ENCODE peak calls at places on chromosomes 5 and 9, in six cellular contexts. J, E, O, U, A and R are unnamed samples.

GRCh38 chr5:119031905-119032304 is 39.0 kb upstream of the DMXL1 start:
- DNase-seq in U (no peak), E (no peak), J (no peak), A (no peak), O (peak), R (no peak)

GRCh38 chr5:9268226-9268625 is 277.6 kb downstream of the SEMA5A start:
- DNase-seq in A (no peak), J (no peak), O (no peak), E (peak), U (no peak), R (no peak)

GRCh38 chr5:145941096-145941676 is 4.8 kb downstream of the SH3RF2 start:
- DNase-seq in J (no peak), E (no peak), A (no peak), O (peak), U (no peak), R (no peak)

GRCh38 chr9:97570899-97571298 is 62.3 kb downstream of the TSTD2 start:
- DNase-seq in J (no peak), A (no peak), O (no peak), E (no peak), U (no peak), R (no peak)

GRCh38 chr9:126307306-126308061 is 19.1 kb upstream of the MVB12B start:
- DNase-seq in A (peak), E (no peak), O (no peak), U (no peak), J (peak), R (no peak)

GRCh38 chr5:98513378-98513777 is 260.1 kb upstream of the RGMB start:
- DNase-seq in E (no peak), A (no peak), U (no peak), O (no peak), J (no peak), R (no peak)

GRCh38 chr9:134707031-134707680 is 65.6 kb downstream of the COL5A1 start:
- DNase-seq in J (no peak), O (no peak), A (peak), E (peak), U (no peak), R (peak)

GRCh38 chr5:156865427-156865826 is 15.3 kb downstream of the PPP1R2B start:
- DNase-seq in J (no peak), O (no peak), E (no peak), U (no peak), A (no peak), R (no peak)

GRCh38 chr5:111792659-111793058 is 35.7 kb upstream of the NREP start:
- DNase-seq in O (no peak), E (no peak), U (no peak), J (no peak), A (no peak), R (no peak)

GRCh38 chr9:87292449-87293191 is 205.0 kb upstream of the DAPK1 start:
- DNase-seq in U (no peak), J (no peak), E (no peak), A (no peak), O (no peak), R (no peak)

GRCh38 chr9:87285183-87285582 is 212.5 kb upstream of the DAPK1 start:
- DNase-seq in A (peak), U (peak), O (no peak), J (no peak), E (peak), R (no peak)

GRCh38 chr9:87286506-87286905 is 211.2 kb upstream of the DAPK1 start:
- DNase-seq in E (no peak), U (no peak), J (no peak), O (no peak), A (no peak), R (no peak)

DNA sequence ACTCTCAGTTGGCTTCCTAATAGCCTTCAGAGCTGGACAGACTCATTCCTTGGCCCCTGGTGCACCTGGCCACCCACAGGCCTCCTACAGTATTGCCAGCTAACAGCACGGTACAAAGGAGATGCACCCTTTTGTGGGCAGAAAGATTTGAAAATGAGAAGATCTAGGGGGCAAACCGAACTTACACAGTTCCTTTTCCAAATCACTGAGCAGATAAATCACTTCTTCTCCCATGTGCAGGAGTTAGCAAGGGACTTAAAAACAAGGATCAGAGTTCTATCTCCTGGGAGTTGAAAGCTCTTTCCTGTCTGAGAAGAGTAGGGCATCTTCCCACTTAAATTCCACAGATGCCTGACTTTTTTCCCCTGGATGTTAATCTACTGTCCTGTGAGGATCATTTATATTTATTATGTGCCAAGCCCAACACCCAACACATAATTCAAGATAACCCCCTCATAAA is 207.4 kb upstream of the DAPK1 start:
- DNase-seq in U (peak), O (peak), E (peak), J (no peak), A (no peak), R (peak)
- TF ChIP-seq CTCF in U (no peak), O (peak), E (peak), J (peak), A (peak), R (no peak)

DNA sequence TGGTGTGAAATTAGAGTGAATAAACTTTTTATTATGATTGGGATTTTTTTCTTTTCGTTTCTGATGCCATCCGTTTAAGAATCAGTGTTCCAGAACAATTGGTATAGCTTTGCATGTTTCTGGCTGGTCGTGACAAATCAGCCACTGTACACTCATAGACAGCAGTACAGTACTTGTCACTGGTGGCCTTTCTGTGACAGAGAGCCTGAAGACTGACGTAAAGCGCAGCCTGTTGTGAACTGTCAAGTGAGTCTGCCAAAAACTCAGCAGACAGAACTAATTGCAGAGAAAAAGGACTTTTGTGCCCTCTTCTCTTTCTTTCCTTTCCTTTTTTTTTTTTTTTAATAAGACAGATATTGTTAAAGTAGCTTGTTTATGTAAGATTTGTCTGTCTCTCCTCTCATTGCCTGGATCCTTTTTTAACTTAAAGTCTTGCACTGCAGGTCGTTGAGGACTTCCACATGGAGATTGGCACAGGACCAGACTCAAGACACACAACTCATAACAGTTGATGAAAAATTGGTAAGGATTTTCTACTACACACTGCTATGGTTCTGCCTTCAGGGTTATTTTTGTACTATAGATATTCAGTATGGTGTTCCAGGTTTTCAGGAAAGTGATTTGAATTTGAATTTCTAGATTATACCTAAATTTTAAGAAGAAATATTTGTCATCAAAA is 42.7 kb downstream of the NDUFS4 start:
- DNase-seq in U (no peak), J (no peak), A (peak), O (no peak), E (peak), R (no peak)
- TF ChIP-seq CTCF in U (no peak), J (no peak), A (no peak), O (no peak), E (no peak), R (no peak)

GRCh38 chr5:53169933-53170332 is 60.4 kb upstream of the MOCS2 start:
- DNase-seq in J (no peak), E (no peak), U (no peak), O (no peak), A (no peak), R (no peak)

GRCh38 chr5:53167836-53168235 is 58.3 kb upstream of the MOCS2 start:
- DNase-seq in O (peak), A (no peak), E (peak), U (no peak), J (no peak), R (no peak)

GRCh38 chr5:53172630-53173029 is 63.1 kb upstream of the MOCS2 start:
- DNase-seq in E (no peak), U (no peak), A (no peak), O (no peak), J (no peak), R (no peak)

GRCh38 chr5:53173083-53173482 is 63.5 kb upstream of the MOCS2 start:
- DNase-seq in J (no peak), A (no peak), O (peak), E (no peak), U (no peak), R (peak)

DNA sequence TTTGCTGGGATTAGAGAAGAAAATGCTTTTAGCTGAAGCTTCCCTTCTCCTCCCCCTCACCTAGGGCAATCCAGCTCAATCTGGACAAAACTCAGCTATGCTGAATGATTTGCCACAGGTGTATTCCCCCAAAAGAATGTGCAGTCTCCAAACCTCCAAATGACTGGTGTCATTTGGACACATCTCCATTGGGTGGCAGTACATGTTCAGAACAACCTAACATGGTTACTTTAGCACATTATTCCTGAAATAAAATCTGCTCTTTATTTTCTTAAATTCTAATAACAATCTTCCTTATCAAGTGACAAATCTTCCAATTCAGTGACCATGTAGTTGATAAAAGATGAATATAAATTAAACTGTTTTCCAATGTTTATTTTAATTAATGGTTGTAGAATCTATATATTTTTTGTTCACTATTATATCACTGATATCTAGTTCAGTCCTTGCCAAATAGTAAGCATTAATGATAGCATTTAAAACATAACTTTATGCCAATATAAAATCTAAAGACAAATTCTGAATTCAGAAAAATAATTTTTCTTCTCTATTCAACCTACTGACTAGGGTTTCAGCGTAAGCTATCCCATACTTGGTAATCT is 61.3 kb upstream of the MOCS2 start:
- DNase-seq in E (peak), J (peak), U (peak), O (peak), A (peak), R (peak)
- TF ChIP-seq CTCF in E (peak), J (peak), U (peak), O (peak), A (peak), R (peak)

GRCh38 chr5:84450617-84451414 is 66.1 kb upstream of the EDIL3 start:
- DNase-seq in U (no peak), O (no peak), A (peak), J (no peak), E (peak), R (peak)

DNA sequence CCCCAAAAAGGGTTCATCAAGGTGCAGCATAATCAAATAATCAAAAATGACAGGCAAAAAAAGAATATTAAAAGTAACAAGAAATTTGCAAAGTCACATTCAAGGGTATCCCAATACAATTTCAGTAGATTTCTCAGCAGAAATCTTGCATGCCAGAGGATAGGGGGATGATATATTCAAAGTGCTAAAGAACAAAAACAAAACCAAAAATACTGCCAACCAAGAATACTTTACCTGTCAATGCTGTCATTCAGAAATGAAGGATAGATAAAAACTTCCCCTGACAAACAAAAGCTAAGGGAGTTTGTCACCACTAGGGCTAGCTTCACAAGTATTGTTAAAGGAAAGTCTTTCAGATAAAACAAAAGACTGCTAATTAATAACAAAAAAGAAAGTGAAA is 68.7 kb upstream of the EDIL3 start:
- DNase-seq in O (no peak), U (no peak), E (no peak), A (no peak), J (no peak), R (no peak)
- TF ChIP-seq CTCF in O (no peak), U (no peak), E (no peak), A (no peak), J (no peak), R (no peak)

GRCh38 chr5:58496488-58496887 is 5.3 kb downstream of the GAPT start:
- DNase-seq in J (no peak), U (no peak), O (no peak), E (no peak), A (no peak), R (no peak)
- TF ChIP-seq CTCF in J (peak), U (peak), O (peak), E (peak), A (peak), R (no peak)

GRCh38 chr5:133365326-133365725 is 247.0 kb downstream of the FSTL4 start:
- DNase-seq in E (no peak), A (peak), U (peak), J (peak), O (no peak), R (no peak)
- TF ChIP-seq CTCF in E (no peak), A (peak), U (peak), J (peak), O (peak), R (no peak)

GRCh38 chr5:217860-218456 is at the start of the genes CCDC127 and SDHA:
- DNase-seq in U (peak), J (peak), O (peak), A (peak), E (peak), R (peak)
- TF ChIP-seq CTCF in U (peak), J (peak), O (peak), A (peak), E (peak), R (peak)

DNA sequence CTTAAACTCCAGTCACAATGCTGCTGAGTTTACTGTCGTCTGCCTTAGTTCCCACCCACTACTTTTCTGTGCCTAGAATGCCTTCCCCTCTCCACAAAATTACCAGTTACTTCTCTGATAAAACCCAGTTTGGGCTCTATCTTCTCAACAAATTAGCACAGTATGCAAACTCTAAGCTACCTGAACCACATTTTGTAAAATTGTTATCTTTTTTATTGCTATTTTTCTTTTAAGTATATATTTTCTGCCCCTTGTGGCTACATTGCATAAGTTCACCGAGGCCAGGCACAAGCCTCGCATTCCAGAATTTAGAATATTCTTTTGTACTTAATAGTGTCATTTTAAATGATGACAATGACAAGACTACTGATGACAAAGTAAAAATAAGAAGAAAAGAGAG is 60.0 kb downstream of the POU5F2 start:
- DNase-seq in O (no peak), A (no peak), U (no peak), J (no peak), E (no peak), R (no peak)
- TF ChIP-seq CTCF in O (no peak), A (peak), U (no peak), J (peak), E (peak), R (no peak)

GRCh38 chr5:31487510-31487909 is 44.4 kb downstream of the DROSHA start:
- DNase-seq in A (no peak), E (no peak), J (no peak), O (no peak), U (no peak), R (no peak)
- TF ChIP-seq CTCF in A (peak), E (no peak), J (no peak), O (no peak), U (no peak), R (no peak)